ENCODE peak calls at places on chromosome 3, in five cellular contexts. A is breast epithelium, M is cardiac fibroblast, K is AG09319, E is GM23338. R is an unnamed sample.

GRCh38 chr3:141237701-141238521 is 6.3 kb downstream of the PXYLP1 start:
- DNase-seq in E (no peak), A (peak; percentile 23), K (no peak), M (peak; percentile 38), R (no peak)

GRCh38 chr3:53495518-53496501 is 1.4 kb downstream of the CACNA1D start:
- DNase-seq in M (no peak), E (peak; percentile 58), A (no peak), K (no peak), R (no peak)

GRCh38 chr3:127442551-127442950 is 148.0 kb downstream of the TPRA1 start:
- DNase-seq in E (no peak), A (no peak), M (no peak), K (no peak), R (peak; percentile 12)

GRCh38 chr3:67037615-67038014 is 39.5 kb downstream of the KBTBD8 start:
- DNase-seq in M (peak; percentile 66), A (no peak), E (no peak), K (no peak), R (no peak)

GRCh38 chr3:141876381-141876890 is at the start of gene ATP1B3:
- DNase-seq in A (peak; percentile 67), K (peak; percentile 64), M (peak; percentile 89), E (peak; percentile 81), R (peak; percentile 51)

GRCh38 chr3:63364495-63364894 is 86.4 kb downstream of the SYNPR start:
- DNase-seq in E (peak; percentile 60), A (no peak), M (peak; percentile 47), K (no peak), R (no peak)

GRCh38 chr3:30343861-30344260 is 262.5 kb upstream of the TGFBR2 start:
- DNase-seq in E (no peak), K (no peak), M (no peak), A (no peak), R (no peak)

GRCh38 chr3:55327131-55327920 is 159.8 kb downstream of the WNT5A start:
- DNase-seq in M (no peak), K (no peak), E (no peak), A (no peak), R (no peak)

GRCh38 chr3:127822166-127822835 is at the start of gene MGLL:
- DNase-seq in A (no peak), M (peak; percentile 45), K (no peak), E (peak; percentile 53), R (no peak)

GRCh38 chr3:154151969-154152368 is 30.8 kb downstream of the ARHGEF26 start:
- DNase-seq in E (no peak), M (peak; percentile 72), A (no peak), K (peak; percentile 10), R (no peak)

GRCh38 chr3:64047214-64047613 is 23.9 kb upstream of the PSMD6 start:
- DNase-seq in A (no peak), E (peak; percentile 40), M (no peak), K (no peak), R (no peak)

GRCh38 chr3:191721390-191721801 is 260.4 kb downstream of the PYDC2 start:
- DNase-seq in K (no peak), E (no peak), A (no peak), M (no peak), R (no peak)

GRCh38 chr3:46460051-46460450 is 4.7 kb downstream of the LTF start:
- DNase-seq in A (no peak), M (no peak), K (no peak), E (no peak), R (no peak)

GRCh38 chr3:10417849-10418248 is 87.5 kb downstream of the ATP2B2 start:
- DNase-seq in K (no peak), E (peak; percentile 16), M (peak; percentile 10), A (no peak), R (no peak)

GRCh38 chr3:114404590-114404989 is 110.8 kb downstream of the TIGIT start:
- DNase-seq in A (no peak), M (no peak), E (no peak), K (no peak), R (no peak)

GRCh38 chr3:59482684-59483083 is 432.9 kb upstream of the CFAP20DC start:
- DNase-seq in K (no peak), A (no peak), E (no peak), M (no peak), R (no peak)

GRCh38 chr3:101640256-101640655 is 36.7 kb downstream of the ZBTB11 start:
- DNase-seq in A (no peak), M (no peak), E (no peak), K (no peak), R (no peak)

GRCh38 chr3:101639280-101639963 is 37.5 kb downstream of the ZBTB11 start:
- DNase-seq in K (no peak), E (no peak), M (no peak), A (no peak), R (no peak)

GRCh38 chr3:101637461-101637860 is 39.5 kb downstream of the ZBTB11 start:
- DNase-seq in M (no peak), A (no peak), K (no peak), E (no peak), R (no peak)

GRCh38 chr3:101635954-101636798 is 40.8 kb downstream of the ZBTB11 start:
- DNase-seq in E (peak; percentile 82), K (no peak), A (no peak), M (peak; percentile 48), R (no peak)

GRCh38 chr3:101638262-101638745 is 38.6 kb downstream of the ZBTB11 start:
- DNase-seq in E (peak; percentile 42), A (no peak), M (no peak), K (no peak), R (no peak)
- TF ChIP-seq CTCF in E (peak; percentile 49), A (no peak), M (peak; percentile 3), K (no peak), R (no peak)

GRCh38 chr3:32004111-32004790 is 22.7 kb downstream of the ZNF860 start:
- DNase-seq in K (no peak), E (peak; percentile 18), A (no peak), M (no peak), R (no peak)
- TF ChIP-seq CTCF in K (no peak), E (peak; percentile 26), A (no peak), M (no peak), R (no peak)

GRCh38 chr3:49454457-49454856 is 15.6 kb upstream of the DAG1 start:
- DNase-seq in A (no peak), K (no peak), M (peak; percentile 38), E (peak; percentile 95), R (no peak)
- TF ChIP-seq CTCF in A (no peak), K (peak; percentile 6), M (no peak), E (peak; percentile 99), R (no peak)

DNA sequence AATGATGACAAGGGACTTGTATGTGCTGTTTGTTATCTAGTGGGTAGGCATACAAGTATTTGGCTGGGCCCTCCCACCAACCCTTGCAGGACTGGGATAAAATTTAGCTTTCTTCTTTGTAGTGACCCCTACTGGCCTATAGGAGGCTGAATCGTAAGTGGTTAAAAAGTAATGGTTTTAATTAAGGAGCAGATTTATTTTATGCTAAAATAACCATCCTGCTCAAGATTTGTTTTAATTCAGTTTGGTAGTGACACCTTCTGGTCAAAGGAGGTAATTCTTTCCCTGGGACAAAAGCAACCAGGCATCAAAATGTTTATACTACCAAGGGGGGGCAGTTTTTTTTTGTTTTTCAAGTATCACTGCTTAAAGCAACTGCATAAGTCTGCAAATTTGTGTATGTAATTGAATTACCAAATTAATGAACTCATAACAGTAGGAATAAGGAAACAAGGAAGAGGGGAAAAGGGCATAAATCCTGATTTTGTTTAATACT is 70.7 kb downstream of the TOP2B start:
- DNase-seq in M (peak; percentile 89), K (peak; percentile 66), E (peak; percentile 78), A (no peak), R (no peak)
- TF ChIP-seq CTCF in M (peak; percentile 59), K (peak; percentile 67), E (no peak), A (peak; percentile 92), R (no peak)

GRCh38 chr3:131361464-131362421 is 19.8 kb upstream of the NUDT16 start:
- DNase-seq in A (peak; percentile 79), E (peak; percentile 98), M (peak; percentile 64), K (no peak), R (peak; percentile 30)
- TF ChIP-seq CTCF in A (no peak), E (no peak), M (no peak), K (no peak), R (no peak)

GRCh38 chr3:147945968-147946519 is 536.9 kb downstream of the ZIC1 start:
- DNase-seq in M (peak; percentile 93), A (no peak), K (peak; percentile 75), E (peak; percentile 65), R (peak; percentile 24)
- TF ChIP-seq CTCF in M (peak; percentile 86), A (no peak), K (peak; percentile 81), E (peak; percentile 51), R (no peak)

GRCh38 chr3:24492971-24493551 is 1.6 kb downstream of the THRB start:
- DNase-seq in A (no peak), E (no peak), K (no peak), M (no peak), R (no peak)

GRCh38 chr3:24493951-24494615 is 567 bp downstream of the THRB start:
- DNase-seq in A (peak; percentile 70), M (peak; percentile 56), E (peak; percentile 68), K (no peak), R (peak; percentile 39)

GRCh38 chr3:24495334-24495994 is 814 bp upstream of the THRB start:
- DNase-seq in K (no peak), A (peak; percentile 58), E (peak; percentile 80), M (no peak), R (no peak)

GRCh38 chr3:24496529-24497482 is 2.2 kb upstream of the THRB start:
- DNase-seq in M (peak; percentile 93), E (peak; percentile 89), K (peak; percentile 60), A (peak; percentile 76), R (peak; percentile 29)

DNA sequence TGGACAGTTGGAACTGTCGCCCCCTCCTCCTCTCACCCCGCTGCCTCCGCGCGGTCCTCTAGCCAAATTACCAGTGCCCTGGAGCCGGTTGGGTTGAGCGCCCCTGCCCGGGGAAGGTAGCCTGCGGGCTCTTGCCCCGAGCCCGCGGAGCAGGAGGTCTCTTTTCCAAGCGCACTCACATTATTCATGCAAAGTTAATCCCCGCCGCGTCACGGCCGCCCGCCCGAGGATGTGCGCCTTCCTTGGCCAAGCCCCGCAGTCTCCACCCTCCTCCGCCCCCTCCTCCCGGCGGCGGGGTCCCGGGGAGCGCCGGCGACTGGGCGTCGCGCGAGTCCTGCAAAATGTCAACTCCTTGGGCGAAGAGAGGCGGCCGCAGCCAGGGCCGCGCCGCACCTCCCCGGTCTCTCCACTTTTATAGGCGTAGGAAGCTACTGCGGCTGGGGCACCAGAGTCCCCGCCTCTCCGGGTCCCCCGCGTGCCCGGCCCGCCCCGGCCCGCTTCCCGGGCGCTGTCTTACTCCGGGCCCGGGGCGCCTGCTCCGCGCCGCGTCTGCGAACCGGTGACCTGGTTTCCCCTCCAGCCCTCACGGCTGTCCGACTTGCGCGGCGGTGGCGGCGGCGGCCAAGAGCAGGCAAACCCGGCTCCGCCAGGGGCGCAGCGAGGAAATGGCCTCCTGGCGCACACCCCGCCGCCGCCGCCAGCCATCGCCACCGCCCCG is at the start of gene THRB:
- DNase-seq in E (peak; percentile 79), K (no peak), M (peak; percentile 59), A (peak; percentile 60), R (peak; percentile 28)
- TF ChIP-seq CTCF in E (no peak), K (peak; percentile 13), M (peak; percentile 7), A (no peak), R (no peak)

R was measured in omental fat pad.